ENCODE peak calls at places on chromosomes 1 and 21, in four cellular contexts. A, E, C and F are unnamed samples.

GRCh38 chr1:228272331-228272791 is 64.5 kb downstream of the OBSCN start:
- DNase-seq in A (no peak), E (peak), C (no peak), F (no peak)

GRCh38 chr1:89198500-89199072 is at the start of gene GBP4:
- DNase-seq in A (no peak), E (peak), C (peak), F (no peak)

GRCh38 chr1:204313675-204314074 is 46.1 kb downstream of the PLEKHA6 start:
- DNase-seq in A (no peak), E (no peak), C (no peak), F (no peak)

GRCh38 chr1:97562096-97562495 is 358.7 kb downstream of the DPYD start:
- DNase-seq in A (no peak), E (no peak), C (no peak), F (peak)

GRCh38 chr1:107009286-107009685 is 47.2 kb upstream of the PRMT6 start:
- DNase-seq in A (no peak), E (no peak), C (no peak), F (no peak)

GRCh38 chr1:101298663-101299062 is 61.8 kb downstream of the S1PR1 start:
- DNase-seq in A (no peak), E (no peak), C (no peak), F (no peak)

GRCh38 chr1:79657916-79658662 is 651.6 kb upstream of the ADGRL4 start:
- DNase-seq in A (no peak), E (no peak), C (no peak), F (no peak)

GRCh38 chr1:234114648-234115307 is 210.3 kb downstream of the SLC35F3 start:
- DNase-seq in A (peak), E (no peak), C (peak), F (no peak)

GRCh38 chr21:46504681-46505080 is 46.0 kb downstream of the DIP2A start:
- DNase-seq in A (no peak), E (no peak), C (peak), F (no peak)

GRCh38 chr1:224617410-224618361 is 1.6 kb downstream of the CNIH3 start:
- DNase-seq in A (no peak), E (no peak), C (no peak), F (no peak)

GRCh38 chr21:42294273-42294880 is 20.8 kb downstream of the TFF3 start:
- DNase-seq in A (no peak), E (no peak), C (no peak), F (no peak)

GRCh38 chr1:29124366-29125236 is 898 bp upstream of the TMEM200B start:
- DNase-seq in A (peak), E (peak), C (peak), F (no peak)

GRCh38 chr1:182394055-182394775 is 2.6 kb upstream of the GLUL start:
- DNase-seq in A (no peak), E (no peak), C (no peak), F (no peak)

GRCh38 chr21:26977741-26978140 is 10.9 kb upstream of the ADAMTS5 start:
- DNase-seq in A (no peak), E (no peak), C (no peak), F (no peak)

GRCh38 chr1:159653201-159653600 is 61.2 kb downstream of the CRP start:
- DNase-seq in A (no peak), E (no peak), C (no peak), F (peak)

GRCh38 chr1:59880735-59881134 is 45.8 kb downstream of the CYP2J2 start:
- DNase-seq in A (no peak), E (peak), C (no peak), F (no peak)

GRCh38 chr1:39829791-39830533 is 41.3 kb upstream of the BMP8B start:
- DNase-seq in A (no peak), E (no peak), C (no peak), F (no peak)

GRCh38 chr21:33543505-33544129 is 779 bp downstream of the SON start:
- DNase-seq in A (peak), E (peak), C (peak), F (no peak)

GRCh38 chr1:152108899-152109222 is 6.4 kb downstream of the TCHH start:
- DNase-seq in A (peak), E (peak), C (no peak), F (no peak)

GRCh38 chr1:16717174-16718108 is 22.9 kb upstream of the RNU1-4 start:
- DNase-seq in A (peak), E (peak), C (peak), F (no peak)

DNA sequence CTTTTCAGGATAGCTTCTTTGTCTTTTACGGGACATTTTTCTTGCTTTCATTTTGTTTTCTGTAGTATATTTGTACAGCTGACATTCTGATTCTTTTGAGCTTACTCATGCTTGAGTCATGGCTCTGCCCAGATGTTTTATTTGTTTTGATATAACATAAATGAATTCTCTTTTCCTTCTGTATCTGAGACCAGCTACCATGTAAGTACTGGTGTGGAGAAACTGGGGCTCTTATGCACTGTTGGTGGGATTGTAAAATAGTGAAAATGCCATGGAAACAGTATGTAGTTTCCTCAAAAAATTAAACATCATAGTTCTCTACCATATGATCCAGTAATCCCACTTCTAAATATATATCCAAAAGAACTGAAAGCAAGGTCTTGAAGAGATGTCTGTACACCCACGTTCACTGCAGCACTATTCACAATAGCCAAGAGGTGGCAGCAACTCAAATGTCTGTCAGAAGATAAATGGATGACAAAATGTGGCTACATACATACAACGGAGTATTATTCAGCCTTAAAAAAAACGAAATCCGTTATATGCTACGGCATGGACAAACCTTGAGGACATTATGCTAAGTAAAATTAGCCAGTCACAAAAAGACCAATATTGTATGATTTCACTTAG is 61.4 kb downstream of the EIF2B3 start:
- DNase-seq in A (no peak), E (no peak), C (no peak), F (peak)
- TF ChIP-seq CTCF in A (peak), E (no peak), C (peak), F (peak)

DNA sequence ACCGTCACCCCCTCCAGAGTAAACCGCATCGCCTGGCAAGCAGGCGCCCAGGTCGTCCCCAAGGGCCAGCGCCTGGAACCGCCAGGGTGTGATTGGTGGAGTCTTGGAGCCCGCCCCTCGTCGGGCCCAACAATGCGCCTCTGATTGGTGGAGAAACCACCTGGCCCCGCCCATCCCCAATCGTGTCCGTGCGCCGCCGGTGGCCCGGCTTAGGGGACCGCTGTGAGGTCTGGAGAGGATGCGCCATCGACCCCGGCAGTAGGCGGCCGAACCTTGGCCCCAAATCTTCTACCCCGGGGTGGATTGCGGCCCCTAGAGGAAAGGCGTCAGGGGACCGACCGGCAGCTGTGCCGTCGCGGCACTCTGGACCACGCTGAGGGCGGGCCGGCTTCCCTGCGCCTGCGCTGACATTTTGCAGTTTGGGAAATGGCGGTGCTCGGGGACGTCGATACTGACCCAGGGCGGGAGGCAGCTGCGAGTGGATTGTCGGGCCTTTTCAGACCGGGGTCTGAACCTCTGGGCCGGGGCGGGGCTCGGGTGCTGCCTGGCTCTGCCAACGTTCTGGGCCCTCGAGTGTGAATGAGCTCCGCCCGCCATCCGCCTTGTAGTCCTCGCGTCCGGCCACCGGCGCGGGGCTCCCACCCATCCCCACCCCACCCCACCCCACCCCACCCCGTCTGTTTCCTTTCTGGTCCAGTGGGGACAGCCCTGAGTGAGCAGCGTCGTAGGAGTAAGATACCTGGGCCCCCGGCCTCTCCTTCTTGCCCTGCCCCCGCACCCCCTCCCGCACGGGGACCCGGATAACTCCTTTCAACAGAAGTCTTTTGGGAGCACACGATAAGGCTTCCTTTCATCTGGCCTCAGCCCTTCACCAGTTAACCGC is 34.2 kb downstream of the SLC2A1 start:
- DNase-seq in A (peak), E (peak), C (peak), F (peak)
- TF ChIP-seq CTCF in A (no peak), E (no peak), C (no peak), F (peak)

DNA sequence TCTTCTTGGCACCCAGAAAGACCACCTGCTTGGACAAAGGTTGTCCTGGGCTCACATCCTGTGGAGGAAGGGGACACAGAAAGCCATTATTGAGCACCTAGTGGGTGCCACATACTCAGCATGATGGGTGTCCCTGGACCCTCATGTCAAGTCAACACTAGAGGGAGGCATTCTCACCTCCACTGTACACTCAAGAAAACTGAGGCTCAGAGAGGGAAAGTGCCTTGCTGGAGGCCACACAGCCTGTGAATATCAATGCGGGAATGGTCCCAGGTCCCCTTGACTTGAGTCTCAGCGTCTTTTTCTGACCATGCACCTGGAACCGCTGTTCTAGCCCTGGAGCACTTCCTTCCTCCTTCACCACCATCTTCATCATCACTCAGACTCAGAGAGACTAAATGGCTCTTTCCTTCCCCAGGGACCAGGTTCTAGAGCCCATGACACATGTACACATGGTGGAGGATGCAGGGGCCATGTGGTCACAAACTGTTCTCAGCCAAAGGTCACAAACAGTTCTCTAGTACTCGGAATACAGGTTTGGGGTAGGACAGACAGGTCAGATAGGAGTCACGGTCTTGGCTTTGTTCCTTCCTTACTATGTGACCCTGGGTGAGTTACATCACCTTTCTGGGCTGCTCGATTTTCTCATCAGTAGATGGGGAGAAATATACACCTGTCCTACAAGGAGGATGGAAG is 89.2 kb upstream of the WNT4 start:
- DNase-seq in A (no peak), E (peak), C (no peak), F (no peak)
- TF ChIP-seq CTCF in A (no peak), E (no peak), C (peak), F (no peak)

DNA sequence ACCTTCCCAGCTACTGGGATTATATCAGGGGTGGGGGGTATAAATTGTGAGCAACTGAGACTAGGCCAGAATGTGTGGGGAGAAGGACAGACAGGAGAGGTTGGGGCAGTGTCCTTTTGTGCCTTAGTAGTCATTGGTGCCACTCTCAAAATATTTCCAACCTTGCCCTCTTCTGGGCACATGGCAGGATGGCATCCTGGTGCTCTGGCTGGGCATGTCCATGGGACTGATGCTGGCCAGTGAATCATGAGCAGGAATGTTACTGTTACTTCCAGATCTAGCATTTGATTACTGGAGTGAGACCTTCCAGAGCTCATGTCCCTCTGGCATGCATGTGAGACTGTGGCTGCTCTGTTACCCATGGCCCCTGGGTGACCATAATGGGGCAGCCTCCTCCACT is 151.2 kb downstream of the MATN1 start:
- DNase-seq in A (no peak), E (no peak), C (no peak), F (no peak)
- TF ChIP-seq CTCF in A (no peak), E (no peak), C (no peak), F (no peak)

DNA sequence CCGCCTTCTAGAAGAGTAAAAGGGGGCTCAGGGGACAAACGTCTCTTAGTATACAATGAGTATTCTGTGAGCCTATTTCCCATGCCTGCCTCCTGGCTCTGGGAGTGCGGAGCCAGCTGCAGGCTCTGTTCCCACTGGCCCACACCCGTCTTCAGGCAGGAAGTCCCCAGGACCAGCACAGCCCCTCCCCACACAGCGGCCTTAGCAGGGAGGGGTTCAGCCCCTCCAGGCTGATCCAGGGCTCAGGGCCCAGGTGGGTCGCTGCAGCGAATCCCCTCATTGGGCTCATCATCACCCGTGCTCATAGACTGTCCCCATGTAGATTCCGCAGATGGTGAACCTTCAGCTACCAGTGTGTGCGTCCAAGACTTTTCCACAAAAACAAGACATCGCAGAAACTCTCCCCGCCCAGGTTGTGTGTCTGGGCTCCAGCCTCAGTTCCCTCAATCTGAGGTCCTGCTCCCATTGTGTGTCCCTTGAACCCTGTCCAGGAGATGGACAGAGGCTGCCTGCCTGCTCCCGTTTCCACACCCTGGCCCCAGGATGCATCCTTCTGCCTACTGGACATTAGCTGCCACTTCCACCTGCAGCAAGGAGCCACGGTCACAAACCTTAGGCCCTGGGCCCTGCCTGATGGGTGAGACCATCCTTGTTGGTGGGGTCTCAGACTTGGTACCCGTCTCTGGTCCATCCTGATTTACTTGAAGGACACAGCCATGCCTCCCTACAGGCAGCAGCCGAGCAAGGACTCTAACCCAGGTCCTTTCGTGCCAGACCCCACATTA is 39.4 kb downstream of the NENF start:
- DNase-seq in A (no peak), E (no peak), C (no peak), F (no peak)
- TF ChIP-seq CTCF in A (no peak), E (no peak), C (no peak), F (no peak)

DNA sequence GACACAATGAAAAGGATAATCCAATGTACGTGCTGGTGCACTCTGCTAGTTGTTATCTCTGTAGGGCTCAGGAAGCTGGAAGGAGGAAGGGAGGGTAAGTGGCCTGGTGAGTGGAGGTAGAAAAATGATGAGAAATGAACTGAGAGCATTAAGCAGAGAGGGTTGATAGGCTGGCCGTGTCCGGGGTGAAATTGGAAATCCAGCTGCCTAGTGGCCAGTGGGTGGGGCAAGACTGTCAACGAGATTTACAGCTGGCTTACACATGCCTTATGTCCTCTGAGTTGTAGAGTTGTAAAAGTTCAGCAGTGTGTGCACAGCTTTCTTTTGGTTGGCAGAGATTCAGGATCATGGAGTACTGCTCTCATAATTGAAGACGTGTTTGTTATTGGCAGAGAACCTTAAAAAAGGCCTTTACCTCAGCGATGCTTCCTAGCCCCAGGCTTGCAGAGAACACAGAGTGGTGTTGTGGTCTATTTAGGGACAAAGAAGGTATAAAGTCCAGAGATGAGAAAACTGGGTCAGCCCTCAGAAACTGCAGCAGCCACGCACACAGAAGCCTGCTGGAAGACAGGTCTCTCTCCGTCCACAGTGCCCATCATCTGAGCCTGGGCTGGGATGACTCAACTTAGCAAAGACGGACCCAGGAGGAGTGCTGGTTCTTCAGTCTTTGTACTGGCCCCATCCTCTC is 132.4 kb downstream of the EDEM3 start:
- DNase-seq in A (no peak), E (peak), C (no peak), F (peak)
- TF ChIP-seq CTCF in A (no peak), E (no peak), C (no peak), F (no peak)

DNA sequence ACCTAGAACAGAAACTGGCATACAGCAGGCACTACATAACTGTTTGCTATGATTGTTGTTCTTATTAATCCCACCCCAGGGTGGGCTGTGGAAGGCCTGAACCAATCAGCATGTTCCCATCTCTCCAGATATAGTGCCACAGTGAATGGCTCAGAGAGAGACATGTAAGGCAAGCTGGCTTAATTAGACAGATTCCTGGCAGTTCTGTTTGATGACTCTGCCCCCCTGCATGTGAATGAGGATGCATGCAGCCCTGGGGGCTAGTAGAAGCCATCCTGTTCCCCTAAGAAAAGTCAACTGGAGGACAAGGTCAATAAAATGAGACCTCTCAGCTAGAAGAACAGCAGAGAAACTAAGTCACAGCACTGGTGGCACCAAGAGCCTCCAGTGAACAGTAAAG is 130.3 kb downstream of the GLIS1 start:
- DNase-seq in A (no peak), E (no peak), C (no peak), F (no peak)
- TF ChIP-seq CTCF in A (no peak), E (no peak), C (no peak), F (no peak)

DNA sequence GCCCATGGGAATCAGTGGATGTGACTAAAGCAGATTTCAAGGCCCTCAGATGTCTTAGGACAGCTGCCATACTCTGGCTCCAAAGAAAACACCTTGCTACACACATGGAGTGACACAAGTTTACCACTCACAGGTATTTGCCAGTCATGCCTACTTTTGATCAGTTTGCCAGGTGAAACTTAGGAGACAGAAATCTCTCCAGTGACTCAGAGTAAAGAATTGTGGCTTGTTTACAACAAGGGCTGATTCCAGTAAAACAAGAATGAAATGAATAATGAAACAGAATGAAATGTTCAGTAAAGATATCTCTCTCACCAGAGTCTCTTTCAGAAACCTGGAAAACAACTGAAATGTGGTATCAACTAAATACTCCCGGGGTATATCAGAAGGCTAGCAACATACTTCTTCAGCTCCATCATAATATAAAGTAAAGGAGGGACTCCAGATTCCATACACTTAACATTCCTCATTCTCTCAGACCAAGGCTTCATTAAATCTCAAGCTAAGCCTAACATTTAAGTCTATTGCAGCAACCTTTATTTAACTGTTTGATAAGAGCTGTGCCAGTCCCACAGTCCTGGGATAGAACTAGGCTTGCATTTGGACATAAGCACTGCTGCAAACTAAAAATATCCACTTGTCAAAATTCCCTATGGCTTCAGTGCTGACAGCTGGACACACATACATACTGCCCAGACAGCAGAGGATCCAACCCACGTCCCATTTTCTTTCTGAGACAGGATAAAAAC is 143.3 kb downstream of the SIPA1L2 start:
- DNase-seq in A (no peak), E (no peak), C (no peak), F (no peak)
- TF ChIP-seq CTCF in A (no peak), E (no peak), C (no peak), F (no peak)